ENCODE peak calls at places on chromosomes 2 and 18, in seven cellular contexts. D is Peyer's patch, L is adrenal gland, G is NB4, Q is lower leg skin, O is stomach, T is HepG2. X is an unnamed sample.

GRCh38 chr2:8408560-8409460 is 273.0 kb upstream of the ID2 start:
- DNase-seq in O (no peak), D (no peak), T (no peak), G (no peak), L (no peak), Q (no peak), X (no peak)

GRCh38 chr2:241773511-241774418 is 2.9 kb upstream of the GAL3ST2 start:
- DNase-seq in G (no peak), Q (no peak), O (no peak), D (no peak), L (no peak), T (peak), X (peak)

GRCh38 chr2:236986524-236987330 is 99.0 kb upstream of the COPS8 start:
- DNase-seq in T (no peak), Q (no peak), D (no peak), L (no peak), G (no peak), O (no peak), X (no peak)

GRCh38 chr18:22471546-22472131 is 53.9 kb upstream of the CTAGE1 start:
- DNase-seq in T (no peak), Q (no peak), G (no peak), L (peak), D (no peak), O (peak), X (no peak)

GRCh38 chr18:66511810-66512209 is 92.1 kb downstream of the CDH19 start:
- DNase-seq in Q (no peak), T (no peak), G (no peak), D (no peak), L (no peak), O (no peak), X (no peak)

GRCh38 chr2:127535422-127535901 is at the start of gene MYO7B:
- DNase-seq in L (no peak), O (no peak), D (no peak), T (no peak), G (no peak), Q (no peak), X (no peak)

GRCh38 chr2:26298286-26298637 is 47.7 kb upstream of the SELENOI start:
- DNase-seq in O (no peak), G (no peak), T (no peak), L (no peak), D (no peak), Q (no peak), X (no peak)

GRCh38 chr2:241818943-241819270 is 9.9 kb downstream of the NEU4 start:
- DNase-seq in G (peak), T (peak), D (peak), L (no peak), O (peak), Q (no peak), X (no peak)

GRCh38 chr2:13543550-13543949 is 826.8 kb downstream of the TRIB2 start:
- DNase-seq in T (no peak), L (no peak), G (peak), Q (no peak), O (no peak), D (no peak), X (no peak)

GRCh38 chr2:8849322-8849721 is 11.9 kb upstream of the KIDINS220 start:
- DNase-seq in O (no peak), Q (no peak), T (no peak), L (no peak), G (no peak), D (no peak), X (no peak)

GRCh38 chr18:48832961-48833700 is 117.6 kb downstream of the SMAD7 start:
- DNase-seq in D (peak), L (peak), G (peak), O (peak), Q (peak), T (no peak), X (no peak)

GRCh38 chr18:48834421-48835011 is 116.2 kb downstream of the SMAD7 start:
- DNase-seq in Q (peak), G (peak), L (peak), T (no peak), D (peak), O (peak), X (peak)

GRCh38 chr18:48835119-48835518 is 115.6 kb downstream of the SMAD7 start:
- DNase-seq in D (no peak), Q (no peak), L (no peak), O (no peak), G (peak), T (no peak), X (no peak)

GRCh38 chr18:48835745-48836191 is 115.0 kb downstream of the SMAD7 start:
- DNase-seq in Q (no peak), O (no peak), D (no peak), L (no peak), G (no peak), T (no peak), X (no peak)

GRCh38 chr18:48833701-48834394 is 116.9 kb downstream of the SMAD7 start:
- DNase-seq in T (no peak), D (peak), G (peak), O (peak), L (no peak), Q (no peak), X (peak)
- TF ChIP-seq POLR2A in T (no peak), D (no peak), G (no peak), O (no peak), L (no peak), Q (no peak), X (no peak)

DNA sequence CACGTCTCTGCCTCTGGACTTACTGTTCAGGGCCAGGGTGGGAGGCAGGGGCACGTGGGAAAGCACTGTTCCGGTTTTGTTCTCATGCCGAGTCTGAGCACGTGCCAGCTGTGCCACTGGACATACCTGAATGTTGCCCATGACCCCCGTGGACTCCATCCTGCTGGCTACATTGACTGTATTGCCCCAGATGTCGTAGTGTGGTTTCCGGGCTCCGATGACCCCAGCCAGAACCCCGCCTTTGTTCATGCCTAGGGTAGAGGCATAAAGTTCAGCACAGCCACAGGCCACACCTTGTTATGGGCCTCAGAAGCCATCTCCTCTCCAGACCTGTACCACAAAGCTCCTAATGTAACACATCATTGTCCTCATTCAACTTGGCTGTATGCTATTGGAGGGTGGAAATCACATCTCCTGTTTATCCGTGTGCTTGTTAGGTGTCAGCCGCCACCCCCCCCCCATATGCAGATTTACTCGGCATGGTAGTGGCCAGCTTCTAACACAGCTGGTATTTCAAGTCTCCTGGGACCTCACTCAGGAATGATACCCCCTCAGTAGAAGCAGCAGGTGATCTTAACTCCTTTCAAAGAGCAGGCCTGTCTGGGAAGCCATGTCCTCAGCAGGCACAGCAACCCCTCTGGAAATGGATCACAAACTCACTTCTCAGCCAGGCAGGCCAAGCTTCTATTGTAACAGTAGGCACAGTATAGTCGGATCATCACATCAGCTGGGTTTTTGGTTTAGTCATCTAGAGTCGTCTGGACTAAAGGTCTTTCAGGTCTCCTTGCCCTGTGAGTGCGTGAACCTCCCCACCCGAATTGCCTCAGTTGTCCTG is 27.6 kb downstream of the CENPO start:
- DNase-seq in O (peak), L (peak), T (no peak), Q (no peak), G (no peak), D (no peak), X (no peak)
- TF ChIP-seq POLR2A in O (no peak), L (no peak), T (no peak), Q (no peak), G (no peak), D (no peak), X (no peak)

GRCh38 chr2:159774370-159774990 is 23.5 kb downstream of the CD302 start:
- DNase-seq in D (no peak), G (no peak), L (no peak), T (no peak), Q (no peak), O (no peak), X (no peak)

GRCh38 chr2:159776321-159776720 is 21.7 kb downstream of the CD302 start:
- DNase-seq in T (no peak), O (no peak), L (no peak), Q (no peak), D (no peak), G (no peak), X (no peak)

GRCh38 chr2:159773876-159774275 is 24.1 kb downstream of the CD302 start:
- DNase-seq in L (no peak), D (no peak), Q (no peak), T (no peak), O (no peak), G (no peak), X (no peak)

GRCh38 chr2:159773426-159773825 is 24.6 kb downstream of the CD302 start:
- DNase-seq in O (no peak), L (no peak), D (no peak), T (no peak), G (no peak), Q (no peak), X (no peak)

DNA sequence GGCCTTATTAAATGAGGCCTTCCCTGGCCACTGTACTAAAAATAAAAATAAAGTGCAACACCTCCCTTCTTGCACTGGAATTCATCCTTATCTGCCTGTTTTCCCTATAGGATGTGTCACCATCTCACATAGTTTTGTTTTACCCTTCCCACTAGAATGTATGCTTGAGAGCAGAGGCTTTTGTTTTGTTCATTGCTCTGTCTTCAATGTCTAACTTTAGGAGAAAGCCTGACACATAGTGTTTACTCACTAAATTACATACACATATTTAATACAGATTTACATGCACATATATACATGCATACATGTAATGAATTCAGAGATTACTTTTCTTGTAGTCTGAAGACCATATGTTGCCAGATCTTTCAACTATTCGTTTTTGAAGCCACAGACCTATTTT is 23.0 kb downstream of the CD302 start:
- DNase-seq in O (no peak), G (no peak), L (no peak), D (no peak), T (no peak), Q (no peak), X (no peak)
- TF ChIP-seq POLR2A in O (no peak), G (no peak), L (no peak), D (no peak), T (no peak), Q (no peak), X (no peak)

DNA sequence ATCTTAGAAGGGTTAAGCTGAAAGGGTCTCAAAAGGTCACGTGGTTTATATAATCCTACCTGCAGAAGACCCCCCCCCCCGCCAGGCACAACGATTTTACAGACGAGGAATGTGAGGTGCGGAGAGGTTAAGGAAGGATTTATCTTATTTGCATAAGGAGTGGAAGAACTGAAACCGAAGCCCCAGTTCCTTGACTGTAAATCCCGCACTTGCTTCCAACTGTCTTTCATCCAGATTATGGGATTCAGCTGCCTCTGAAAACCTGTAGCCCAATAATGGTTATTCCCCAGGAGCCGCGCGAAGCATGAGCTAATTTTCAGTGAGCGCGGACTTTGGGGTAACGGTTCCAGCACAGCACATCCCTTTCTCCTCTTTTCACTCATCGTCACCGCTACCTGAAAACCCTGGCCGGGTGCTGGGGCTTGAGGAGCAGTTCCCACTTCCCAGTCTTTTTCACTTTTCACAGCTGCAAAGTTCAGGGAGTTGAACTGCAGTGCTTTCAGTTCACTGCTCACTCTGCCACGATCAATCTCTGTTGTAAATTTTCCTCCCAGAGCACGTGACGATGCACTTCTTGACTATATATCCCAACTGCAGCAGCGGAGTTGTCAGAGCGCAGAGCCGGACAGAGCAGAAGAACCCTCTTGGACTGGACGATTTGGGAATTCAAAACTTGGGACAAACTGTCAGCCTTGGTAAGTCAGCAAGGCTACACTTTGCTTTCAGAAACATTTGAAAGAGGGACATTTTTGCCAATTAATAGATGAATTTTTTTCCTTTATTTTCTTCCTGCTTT is at the start of gene KCNE4:
- DNase-seq in D (no peak), O (peak), Q (no peak), L (peak), G (no peak), T (no peak), X (no peak)
- TF ChIP-seq POLR2A in D (no peak), O (no peak), Q (no peak), L (peak), G (no peak), T (no peak), X (no peak)

GRCh38 chr2:207502199-207502598 is 27.6 kb upstream of the CREB1 start:
- DNase-seq in O (no peak), L (no peak), G (no peak), D (no peak), T (no peak), Q (no peak), X (no peak)

GRCh38 chr2:207498427-207498826 is 31.3 kb upstream of the CREB1 start:
- DNase-seq in T (no peak), Q (no peak), L (no peak), G (no peak), D (no peak), O (no peak), X (no peak)

GRCh38 chr2:207502799-207503198 is 27.0 kb upstream of the CREB1 start:
- DNase-seq in L (no peak), T (no peak), G (peak), O (no peak), D (no peak), Q (no peak), X (no peak)

GRCh38 chr2:207501797-207502196 is 28.0 kb upstream of the CREB1 start:
- DNase-seq in Q (no peak), G (peak), O (no peak), T (no peak), D (no peak), L (no peak), X (no peak)

GRCh38 chr2:207499114-207499513 is 30.6 kb upstream of the CREB1 start:
- DNase-seq in L (no peak), T (no peak), G (peak), D (no peak), O (no peak), Q (no peak), X (no peak)
- TF ChIP-seq POLR2A in L (no peak), T (no peak), G (no peak), D (no peak), O (no peak), Q (no peak), X (no peak)

GRCh38 chr18:12703096-12703567 is 290 bp downstream of the PSMG2 start:
- DNase-seq in G (no peak), T (no peak), L (no peak), D (no peak), O (no peak), Q (no peak), X (no peak)

GRCh38 chr18:12703714-12704113 is 872 bp downstream of the PSMG2 start:
- DNase-seq in Q (no peak), G (peak), T (no peak), O (no peak), L (no peak), D (no peak), X (no peak)

GRCh38 chr18:12699747-12700146 is 2.8 kb downstream of the CEP76 start:
- DNase-seq in D (no peak), G (no peak), Q (no peak), O (no peak), T (peak), L (no peak), X (no peak)

GRCh38 chr18:12701161-12701560 is 1.4 kb downstream of the CEP76 start:
- DNase-seq in L (no peak), D (no peak), Q (no peak), G (no peak), T (no peak), O (no peak), X (no peak)

GRCh38 chr18:12702221-12703095 is at the start of the genes CEP76 and PSMG2:
- DNase-seq in T (peak), L (peak), D (peak), Q (peak), O (peak), G (peak), X (peak)
- TF ChIP-seq POLR2A in T (peak), L (peak), D (peak), Q (no peak), O (no peak), G (peak), X (peak)

DNA sequence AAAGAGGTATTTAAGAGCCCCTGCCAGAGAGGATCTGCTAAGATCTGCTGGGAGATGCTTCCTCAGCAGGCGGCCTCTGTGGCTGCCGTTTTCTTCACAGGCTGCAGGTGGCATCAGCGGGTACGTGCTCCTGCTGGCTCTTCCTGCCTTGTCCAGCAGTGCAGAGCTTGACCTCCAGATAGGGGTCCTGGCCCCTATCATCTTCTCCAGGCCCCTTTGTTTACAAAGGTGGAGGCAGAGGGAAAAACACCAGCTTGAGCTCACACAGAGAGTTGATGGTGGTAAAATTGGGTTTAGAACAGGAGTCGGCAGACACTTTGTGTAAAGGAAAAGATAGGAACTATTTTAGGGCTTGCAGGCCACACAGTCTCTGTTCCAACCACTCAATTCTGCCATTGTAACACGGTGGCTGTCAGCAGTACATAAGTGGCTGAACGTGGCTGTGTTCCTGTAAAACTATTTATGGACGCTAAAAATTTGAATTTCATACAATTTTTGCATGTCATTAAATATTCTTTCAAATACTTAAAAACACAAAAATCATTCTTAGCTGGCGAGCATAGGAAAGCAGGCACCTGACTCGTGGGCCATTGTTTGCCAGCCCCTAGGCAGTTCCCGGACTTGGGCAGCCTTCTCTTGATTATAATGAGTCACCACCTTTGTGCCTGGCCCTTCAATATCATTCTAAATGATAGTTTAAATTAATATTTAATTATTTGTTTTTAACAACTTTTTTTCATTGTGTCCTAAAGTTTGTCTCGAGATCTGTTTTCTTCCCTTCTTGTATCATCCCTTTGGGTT is 98.2 kb upstream of the B3GNT7 start:
- DNase-seq in O (peak), T (peak), Q (no peak), L (peak), G (peak), D (peak), X (peak)
- TF ChIP-seq POLR2A in O (no peak), T (no peak), Q (no peak), L (no peak), G (no peak), D (no peak), X (no peak)

DNA sequence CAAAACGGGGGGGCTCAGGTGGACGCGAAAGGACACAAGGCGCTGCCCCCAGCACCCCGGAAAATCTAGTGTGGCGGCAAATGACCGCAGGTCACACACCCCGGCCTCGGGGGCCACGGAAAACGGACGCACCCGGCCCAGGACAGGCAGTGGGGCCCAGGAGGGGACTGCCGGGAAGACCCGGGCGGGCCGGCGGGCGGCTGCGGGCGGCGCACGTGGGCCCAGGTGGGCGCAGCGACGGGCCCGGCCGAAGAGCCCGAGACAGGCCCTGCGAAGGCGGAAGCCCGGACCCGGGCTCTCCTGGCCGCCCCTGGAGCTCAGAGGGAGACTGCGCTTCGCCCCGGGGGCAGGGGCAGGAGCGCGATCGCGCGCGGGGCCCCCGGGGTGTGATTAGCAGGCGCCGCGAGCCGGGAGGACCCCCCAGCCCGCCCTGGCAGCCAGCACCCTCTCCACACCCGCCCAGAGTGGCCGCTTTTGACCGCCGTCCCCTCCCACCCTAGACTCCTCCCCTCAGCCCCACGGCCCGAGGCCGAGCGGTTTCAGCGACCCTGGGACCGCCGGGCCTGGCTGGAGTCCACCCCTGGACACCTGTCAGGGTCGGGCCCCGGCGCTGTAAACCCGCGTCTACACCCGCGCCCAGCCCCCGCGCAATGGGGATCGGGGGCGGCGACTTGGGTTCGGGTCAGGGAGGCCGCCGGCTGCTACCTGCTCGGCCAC is 773 bp downstream of the MBP start:
- DNase-seq in G (peak), Q (no peak), T (no peak), D (peak), L (no peak), O (peak), X (peak)
- TF ChIP-seq POLR2A in G (no peak), Q (peak), T (no peak), D (no peak), L (no peak), O (no peak), X (peak)

X was measured in GM12891.